ENCODE peak calls at places on chromosomes 5 and 9, in nine cellular contexts. One of them, this sample, is unnamed.

GRCh38 chr5:173094012-173094661 is 38.0 kb downstream of the CREBRF start:
- DNase-seq in prostate gland: no peak
- DNase-seq in neural progenitor cell: no peak
- DNase-seq in thyroid gland: no peak
- DNase-seq in kidney epithelial cell: peak; percentile 9
- DNase-seq in brain microvascular endothelial cell: peak; percentile 66
- DNase-seq in astrocyte of the cerebellum: peak; percentile 76
- DNase-seq in left ventricle myocardium inferior: no peak
- DNase-seq in HCT116: no peak
- DNase-seq in this sample: no peak

GRCh38 chr5:147659166-147659929 is 123.2 kb downstream of the JAKMIP2 start:
- DNase-seq in neural progenitor cell: no peak
- DNase-seq in prostate gland: no peak
- DNase-seq in HCT116: no peak
- DNase-seq in astrocyte of the cerebellum: no peak
- DNase-seq in kidney epithelial cell: no peak
- DNase-seq in thyroid gland: no peak
- DNase-seq in left ventricle myocardium inferior: no peak
- DNase-seq in brain microvascular endothelial cell: no peak
- DNase-seq in this sample: no peak

GRCh38 chr5:149834246-149834855 is 104.2 kb downstream of the PPARGC1B start:
- DNase-seq in brain microvascular endothelial cell: peak; percentile 79
- DNase-seq in kidney epithelial cell: peak; percentile 78
- DNase-seq in left ventricle myocardium inferior: no peak
- DNase-seq in prostate gland: peak; percentile 81
- DNase-seq in neural progenitor cell: peak; percentile 82
- DNase-seq in astrocyte of the cerebellum: peak; percentile 92
- DNase-seq in thyroid gland: peak; percentile 61
- DNase-seq in HCT116: peak; percentile 74
- DNase-seq in this sample: no peak

GRCh38 chr9:116365056-116365471 is 211.5 kb downstream of the PAPPA start:
- DNase-seq in astrocyte of the cerebellum: peak; percentile 39
- DNase-seq in neural progenitor cell: no peak
- DNase-seq in thyroid gland: peak; percentile 72
- DNase-seq in kidney epithelial cell: no peak
- DNase-seq in prostate gland: peak; percentile 33
- DNase-seq in brain microvascular endothelial cell: peak; percentile 60
- DNase-seq in HCT116: no peak
- DNase-seq in left ventricle myocardium inferior: peak; percentile 47
- DNase-seq in this sample: peak; percentile 80

GRCh38 chr5:93126634-93127033 is 454.4 kb downstream of the NR2F1-AS1 start:
- DNase-seq in neural progenitor cell: no peak
- DNase-seq in prostate gland: no peak
- DNase-seq in brain microvascular endothelial cell: no peak
- DNase-seq in left ventricle myocardium inferior: no peak
- DNase-seq in kidney epithelial cell: no peak
- DNase-seq in HCT116: no peak
- DNase-seq in thyroid gland: no peak
- DNase-seq in astrocyte of the cerebellum: peak; percentile 19
- DNase-seq in this sample: no peak

GRCh38 chr5:73142035-73142434 is 21.7 kb downstream of the TMEM171 start:
- DNase-seq in prostate gland: no peak
- DNase-seq in left ventricle myocardium inferior: no peak
- DNase-seq in brain microvascular endothelial cell: no peak
- DNase-seq in neural progenitor cell: no peak
- DNase-seq in kidney epithelial cell: no peak
- DNase-seq in thyroid gland: no peak
- DNase-seq in astrocyte of the cerebellum: no peak
- DNase-seq in HCT116: no peak
- DNase-seq in this sample: no peak

GRCh38 chr9:86324308-86324707 is 29.9 kb downstream of the TUT7 start:
- DNase-seq in kidney epithelial cell: no peak
- DNase-seq in left ventricle myocardium inferior: no peak
- DNase-seq in astrocyte of the cerebellum: peak; percentile 60
- DNase-seq in HCT116: no peak
- DNase-seq in thyroid gland: no peak
- DNase-seq in prostate gland: no peak
- DNase-seq in brain microvascular endothelial cell: no peak
- DNase-seq in neural progenitor cell: no peak
- DNase-seq in this sample: no peak

GRCh38 chr5:89573336-89573735 is 690.4 kb upstream of the MEF2C start:
- DNase-seq in astrocyte of the cerebellum: no peak
- DNase-seq in thyroid gland: no peak
- DNase-seq in brain microvascular endothelial cell: no peak
- DNase-seq in left ventricle myocardium inferior: no peak
- DNase-seq in neural progenitor cell: no peak
- DNase-seq in HCT116: no peak
- DNase-seq in prostate gland: no peak
- DNase-seq in kidney epithelial cell: no peak
- DNase-seq in this sample: no peak

GRCh38 chr9:23552876-23553275 is 273.2 kb downstream of the ELAVL2 start:
- DNase-seq in astrocyte of the cerebellum: no peak
- DNase-seq in brain microvascular endothelial cell: no peak
- DNase-seq in left ventricle myocardium inferior: no peak
- DNase-seq in thyroid gland: no peak
- DNase-seq in HCT116: no peak
- DNase-seq in neural progenitor cell: no peak
- DNase-seq in prostate gland: no peak
- DNase-seq in kidney epithelial cell: no peak
- DNase-seq in this sample: no peak

GRCh38 chr5:11873587-11873986 is 30.7 kb downstream of the CTNND2 start:
- DNase-seq in prostate gland: no peak
- DNase-seq in left ventricle myocardium inferior: no peak
- DNase-seq in astrocyte of the cerebellum: no peak
- DNase-seq in neural progenitor cell: no peak
- DNase-seq in brain microvascular endothelial cell: no peak
- DNase-seq in HCT116: no peak
- DNase-seq in kidney epithelial cell: no peak
- DNase-seq in thyroid gland: no peak
- DNase-seq in this sample: no peak
- TF ChIP-seq CTCF in prostate gland: no peak
- TF ChIP-seq CTCF in left ventricle myocardium inferior: no peak
- TF ChIP-seq CTCF in astrocyte of the cerebellum: no peak
- TF ChIP-seq CTCF in neural progenitor cell: no peak
- TF ChIP-seq CTCF in brain microvascular endothelial cell: no peak
- TF ChIP-seq CTCF in HCT116: no peak
- TF ChIP-seq CTCF in kidney epithelial cell: no peak
- TF ChIP-seq CTCF in thyroid gland: no peak
- TF ChIP-seq CTCF in this sample: no peak

DNA sequence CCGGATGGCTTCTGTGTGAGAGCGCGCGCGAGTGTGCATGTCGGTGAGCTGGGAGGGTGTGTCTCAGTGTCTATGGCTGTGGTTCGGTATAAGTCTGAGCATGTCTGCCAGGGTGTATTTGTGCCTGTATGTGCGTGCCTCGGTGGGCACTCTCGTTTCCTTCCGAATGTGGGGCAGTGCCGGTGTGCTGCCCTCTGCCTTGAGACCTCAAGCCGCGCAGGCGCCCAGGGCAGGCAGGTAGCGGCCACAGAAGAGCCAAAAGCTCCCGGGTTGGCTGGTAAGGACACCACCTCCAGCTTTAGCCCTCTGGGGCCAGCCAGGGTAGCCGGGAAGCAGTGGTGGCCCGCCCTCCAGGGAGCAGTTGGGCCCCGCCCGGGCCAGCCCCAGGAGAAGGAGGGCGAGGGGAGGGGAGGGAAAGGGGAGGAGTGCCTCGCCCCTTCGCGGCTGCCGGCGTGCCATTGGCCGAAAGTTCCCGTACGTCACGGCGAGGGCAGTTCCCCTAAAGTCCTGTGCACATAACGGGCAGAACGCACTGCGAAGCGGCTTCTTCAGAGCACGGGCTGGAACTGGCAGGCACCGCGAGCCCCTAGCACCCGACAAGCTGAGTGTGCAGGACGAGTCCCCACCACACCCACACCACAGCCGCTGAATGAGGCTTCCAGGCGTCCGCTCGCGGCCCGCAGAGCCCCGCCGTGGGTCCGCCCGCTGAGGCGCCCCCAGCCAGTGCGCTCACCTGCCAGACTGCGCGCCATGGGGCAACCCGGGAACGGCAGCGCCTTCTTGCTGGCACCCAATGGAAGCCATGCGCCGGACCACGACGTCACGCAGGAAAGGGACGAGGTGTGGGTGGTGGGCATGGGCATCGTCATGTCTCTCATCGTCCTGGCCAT is at the start of gene ADRB2:
- DNase-seq in thyroid gland: peak; percentile 92
- DNase-seq in HCT116: peak; percentile 74
- DNase-seq in neural progenitor cell: peak; percentile 96
- DNase-seq in left ventricle myocardium inferior: peak; percentile 95
- DNase-seq in astrocyte of the cerebellum: peak; percentile 62
- DNase-seq in kidney epithelial cell: peak; percentile 77
- DNase-seq in prostate gland: peak; percentile 98
- DNase-seq in brain microvascular endothelial cell: peak; percentile 81
- DNase-seq in this sample: peak; percentile 82
- TF ChIP-seq CTCF in thyroid gland: no peak
- TF ChIP-seq CTCF in HCT116: no peak
- TF ChIP-seq CTCF in neural progenitor cell: no peak
- TF ChIP-seq CTCF in left ventricle myocardium inferior: peak; percentile 8
- TF ChIP-seq CTCF in astrocyte of the cerebellum: no peak
- TF ChIP-seq CTCF in kidney epithelial cell: no peak
- TF ChIP-seq CTCF in prostate gland: peak; percentile 21
- TF ChIP-seq CTCF in brain microvascular endothelial cell: peak; percentile 10
- TF ChIP-seq CTCF in this sample: peak; percentile 24

DNA sequence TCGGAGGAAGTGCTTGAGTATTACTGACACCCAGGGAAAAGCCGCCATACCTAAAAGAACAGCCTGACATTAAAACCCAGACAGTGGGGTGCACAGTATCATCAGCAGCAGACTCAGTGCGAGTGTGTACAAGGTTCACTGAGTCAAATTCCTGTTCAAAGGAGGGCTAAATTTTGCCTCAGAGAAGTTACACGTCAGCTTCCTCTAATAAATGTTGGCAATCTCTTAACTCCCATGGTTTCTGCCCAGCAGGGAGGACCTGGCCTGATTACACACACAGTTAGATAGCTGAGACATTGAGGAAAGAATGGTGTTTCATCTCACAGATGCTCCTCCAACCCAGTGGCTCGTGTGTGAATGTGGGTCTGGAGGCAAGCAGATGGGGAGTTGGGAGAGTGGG is 38.2 kb downstream of the NIPSNAP3B start:
- DNase-seq in prostate gland: no peak
- DNase-seq in thyroid gland: no peak
- DNase-seq in astrocyte of the cerebellum: peak; percentile 86
- DNase-seq in left ventricle myocardium inferior: no peak
- DNase-seq in HCT116: no peak
- DNase-seq in neural progenitor cell: no peak
- DNase-seq in kidney epithelial cell: no peak
- DNase-seq in brain microvascular endothelial cell: peak; percentile 12
- DNase-seq in this sample: no peak
- TF ChIP-seq CTCF in prostate gland: no peak
- TF ChIP-seq CTCF in thyroid gland: no peak
- TF ChIP-seq CTCF in astrocyte of the cerebellum: no peak
- TF ChIP-seq CTCF in left ventricle myocardium inferior: no peak
- TF ChIP-seq CTCF in HCT116: no peak
- TF ChIP-seq CTCF in neural progenitor cell: no peak
- TF ChIP-seq CTCF in kidney epithelial cell: no peak
- TF ChIP-seq CTCF in brain microvascular endothelial cell: no peak
- TF ChIP-seq CTCF in this sample: no peak

DNA sequence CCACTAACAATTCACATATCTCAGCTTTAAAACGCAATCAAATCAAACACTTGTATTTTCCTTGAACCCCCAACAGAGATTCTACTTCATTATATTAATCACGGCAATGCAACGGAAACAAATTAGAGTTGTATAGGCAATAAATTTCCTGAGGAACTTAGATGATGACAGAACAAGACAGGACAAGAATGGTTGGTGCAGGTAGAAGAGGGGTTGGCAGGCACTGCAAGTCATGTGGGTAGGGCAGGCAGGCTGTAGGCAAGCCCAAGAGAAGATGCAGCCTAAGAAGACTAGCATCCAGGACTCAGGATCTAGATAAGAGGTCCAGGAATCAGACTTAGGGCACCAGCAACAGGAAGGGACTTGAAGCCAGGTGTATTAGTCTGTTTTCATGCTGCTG is 16.6 kb upstream of the FEM1C start:
- DNase-seq in astrocyte of the cerebellum: no peak
- DNase-seq in left ventricle myocardium inferior: no peak
- DNase-seq in HCT116: no peak
- DNase-seq in thyroid gland: no peak
- DNase-seq in prostate gland: no peak
- DNase-seq in brain microvascular endothelial cell: no peak
- DNase-seq in kidney epithelial cell: no peak
- DNase-seq in neural progenitor cell: no peak
- DNase-seq in this sample: no peak
- TF ChIP-seq CTCF in astrocyte of the cerebellum: no peak
- TF ChIP-seq CTCF in left ventricle myocardium inferior: no peak
- TF ChIP-seq CTCF in HCT116: no peak
- TF ChIP-seq CTCF in thyroid gland: no peak
- TF ChIP-seq CTCF in prostate gland: no peak
- TF ChIP-seq CTCF in brain microvascular endothelial cell: no peak
- TF ChIP-seq CTCF in kidney epithelial cell: no peak
- TF ChIP-seq CTCF in neural progenitor cell: no peak
- TF ChIP-seq CTCF in this sample: no peak

DNA sequence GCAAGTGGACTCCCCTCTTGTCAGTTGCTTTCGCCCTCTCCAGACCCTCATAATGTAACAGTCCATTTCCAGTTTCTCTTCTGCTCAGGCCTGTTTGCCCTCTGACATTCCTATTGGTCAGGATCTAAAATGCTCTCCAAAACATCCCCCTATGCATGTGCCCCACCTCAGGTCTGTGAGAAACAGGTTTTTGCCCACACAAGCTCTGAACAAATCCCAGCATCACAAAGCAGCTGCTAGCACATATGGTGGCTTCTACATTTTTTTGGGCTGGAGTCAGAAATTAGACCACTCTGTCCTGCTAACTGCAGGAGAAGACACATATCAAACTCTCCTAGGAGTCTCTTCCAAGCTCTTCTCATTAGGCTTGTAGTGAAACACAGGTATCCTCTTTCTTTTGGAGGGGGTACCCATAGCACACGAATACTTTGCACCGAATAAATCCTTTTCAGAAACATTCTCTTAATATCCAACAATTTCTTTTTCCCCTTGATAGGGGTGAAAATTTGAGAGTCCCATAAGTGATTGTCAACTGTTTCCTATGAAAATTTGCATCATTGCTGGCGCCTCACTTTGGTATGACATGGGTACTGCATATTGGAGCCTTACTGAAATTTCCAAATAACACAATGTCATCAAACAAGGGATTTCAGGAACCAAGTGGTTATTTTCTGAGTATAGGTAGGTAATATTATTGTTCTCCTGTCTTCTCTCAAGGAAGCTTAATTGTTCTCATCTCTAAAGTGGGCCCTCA is 19.3 kb upstream of the HSPA9 start:
- DNase-seq in astrocyte of the cerebellum: no peak
- DNase-seq in thyroid gland: no peak
- DNase-seq in brain microvascular endothelial cell: no peak
- DNase-seq in neural progenitor cell: no peak
- DNase-seq in left ventricle myocardium inferior: no peak
- DNase-seq in HCT116: no peak
- DNase-seq in kidney epithelial cell: no peak
- DNase-seq in prostate gland: no peak
- DNase-seq in this sample: no peak
- TF ChIP-seq CTCF in astrocyte of the cerebellum: peak; percentile 46
- TF ChIP-seq CTCF in thyroid gland: no peak
- TF ChIP-seq CTCF in brain microvascular endothelial cell: peak; percentile 50
- TF ChIP-seq CTCF in neural progenitor cell: peak; percentile 54
- TF ChIP-seq CTCF in left ventricle myocardium inferior: peak; percentile 27
- TF ChIP-seq CTCF in HCT116: peak; percentile 67
- TF ChIP-seq CTCF in kidney epithelial cell: peak; percentile 51
- TF ChIP-seq CTCF in prostate gland: no peak
- TF ChIP-seq CTCF in this sample: no peak

GRCh38 chr5:133366438-133366837 is 245.9 kb downstream of the FSTL4 start:
- DNase-seq in neural progenitor cell: no peak
- DNase-seq in astrocyte of the cerebellum: no peak
- DNase-seq in kidney epithelial cell: no peak
- DNase-seq in thyroid gland: no peak
- DNase-seq in left ventricle myocardium inferior: no peak
- DNase-seq in HCT116: no peak
- DNase-seq in prostate gland: no peak
- DNase-seq in brain microvascular endothelial cell: no peak
- DNase-seq in this sample: no peak
- TF ChIP-seq CTCF in neural progenitor cell: no peak
- TF ChIP-seq CTCF in astrocyte of the cerebellum: no peak
- TF ChIP-seq CTCF in kidney epithelial cell: no peak
- TF ChIP-seq CTCF in thyroid gland: no peak
- TF ChIP-seq CTCF in left ventricle myocardium inferior: no peak
- TF ChIP-seq CTCF in HCT116: no peak
- TF ChIP-seq CTCF in prostate gland: no peak
- TF ChIP-seq CTCF in brain microvascular endothelial cell: no peak
- TF ChIP-seq CTCF in this sample: no peak